ENCODE peak calls at places on chromosome X, in nine cellular contexts. E, S, D, L, T, F, B, W and I are unnamed samples.

GRCh38 chrX:150255441-150256296 is 107.4 kb upstream of the MAMLD1 start:
- DNase-seq in E (no peak), S (no peak), D (no peak), L (no peak), T (no peak), F (no peak), B (no peak), W (no peak), I (no peak)

GRCh38 chrX:15761564-15762191 is 23.6 kb downstream of the CA5B start:
- DNase-seq in E (no peak), S (peak), D (no peak), L (peak), T (no peak), F (peak), B (peak), W (no peak), I (peak)

GRCh38 chrX:150581093-150581775 is 12.8 kb downstream of the MTM1 start:
- DNase-seq in E (no peak), S (peak), D (no peak), L (no peak), T (no peak), F (peak), B (no peak), W (no peak), I (peak)

GRCh38 chrX:43655151-43655676 is 885 bp upstream of the MAOA start:
- DNase-seq in E (peak), S (peak), D (no peak), L (peak), T (peak), F (peak), B (no peak), W (peak), I (peak)

GRCh38 chrX:103215768-103216085 is 819 bp downstream of the BEX4 start:
- DNase-seq in E (no peak), S (no peak), D (no peak), L (peak), T (no peak), F (no peak), B (no peak), W (no peak), I (no peak)

GRCh38 chrX:4379071-4379470 is 665.6 kb upstream of the PRKX start:
- DNase-seq in E (no peak), S (no peak), D (no peak), L (no peak), T (no peak), F (no peak), B (no peak), W (peak), I (no peak)

GRCh38 chrX:153708415-153708814 is 15.8 kb downstream of the BCAP31 start:
- DNase-seq in E (peak), S (peak), D (no peak), L (peak), T (no peak), F (peak), B (peak), W (peak), I (peak)

GRCh38 chrX:38215141-38215540 is 5.5 kb downstream of the SRPX start:
- DNase-seq in E (no peak), S (peak), D (no peak), L (no peak), T (no peak), F (peak), B (no peak), W (no peak), I (peak)

GRCh38 chrX:154775611-154776349 is 13.1 kb downstream of the DKC1 start:
- DNase-seq in E (no peak), S (peak), D (no peak), L (peak), T (no peak), F (no peak), B (peak), W (no peak), I (peak)

GRCh38 chrX:70247252-70247651 is 12.8 kb downstream of the P2RY4 start:
- DNase-seq in E (no peak), S (no peak), D (no peak), L (no peak), T (no peak), F (no peak), B (no peak), W (no peak), I (no peak)

GRCh38 chrX:95318882-95319281 is 1365.8 kb upstream of the DIAPH2 start:
- DNase-seq in E (no peak), S (peak), D (no peak), L (no peak), T (no peak), F (peak), B (peak), W (no peak), I (no peak)

GRCh38 chrX:38806054-38806389 is 4.8 kb downstream of the MID1IP1 start:
- DNase-seq in E (no peak), S (no peak), D (no peak), L (no peak), T (no peak), F (no peak), B (peak), W (no peak), I (no peak)

GRCh38 chrX:17397074-17397473 is 22.1 kb downstream of the NHS start:
- DNase-seq in E (no peak), S (peak), D (no peak), L (no peak), T (no peak), F (no peak), B (no peak), W (no peak), I (peak)

GRCh38 chrX:71195959-71196727 is 26.9 kb upstream of the GJB1 start:
- DNase-seq in E (no peak), S (no peak), D (no peak), L (no peak), T (no peak), F (no peak), B (peak), W (no peak), I (no peak)

GRCh38 chrX:139724626-139725025 is 16.7 kb upstream of the MCF2 start:
- DNase-seq in E (no peak), S (no peak), D (no peak), L (no peak), T (no peak), F (no peak), B (no peak), W (no peak), I (no peak)

GRCh38 chrX:101362116-101362515 is 13.6 kb upstream of the TIMM8A start:
- DNase-seq in E (no peak), S (no peak), D (no peak), L (no peak), T (no peak), F (no peak), B (no peak), W (no peak), I (no peak)

GRCh38 chrX:119899125-119899524 is 3.4 kb downstream of the AKAP14 start:
- DNase-seq in E (no peak), S (no peak), D (no peak), L (no peak), T (no peak), F (no peak), B (no peak), W (no peak), I (no peak)

GRCh38 chrX:9379697-9380551 is 84.9 kb upstream of the TBL1X start:
- DNase-seq in E (no peak), S (peak), D (no peak), L (no peak), T (no peak), F (peak), B (no peak), W (no peak), I (peak)

GRCh38 chrX:19392078-19392477 is 48.4 kb downstream of the PDHA1 start:
- DNase-seq in E (no peak), S (no peak), D (no peak), L (no peak), T (no peak), F (no peak), B (no peak), W (no peak), I (no peak)

GRCh38 chrX:40040686-40041461 is 56.9 kb downstream of the BCOR start:
- DNase-seq in E (no peak), S (no peak), D (no peak), L (no peak), T (no peak), F (no peak), B (no peak), W (no peak), I (peak)

GRCh38 chrX:48958635-48959094 is 1.3 kb upstream of the OTUD5 start:
- DNase-seq in E (peak), S (peak), D (no peak), L (peak), T (no peak), F (peak), B (no peak), W (no peak), I (peak)

GRCh38 chrX:153477039-153477438 is 6.7 kb upstream of the HAUS7 start:
- DNase-seq in E (no peak), S (peak), D (no peak), L (no peak), T (no peak), F (peak), B (no peak), W (no peak), I (peak)

GRCh38 chrX:107601759-107602158 is 26.6 kb upstream of the PRPS1 start:
- DNase-seq in E (no peak), S (no peak), D (no peak), L (no peak), T (no peak), F (no peak), B (no peak), W (no peak), I (no peak)

GRCh38 chrX:140467211-140467610 is 37.7 kb downstream of the SOX3 start:
- DNase-seq in E (no peak), S (no peak), D (no peak), L (no peak), T (no peak), F (no peak), B (no peak), W (no peak), I (no peak)

GRCh38 chrX:124506031-124506430 is 159.7 kb downstream of the SH2D1A start:
- DNase-seq in E (no peak), S (no peak), D (no peak), L (no peak), T (no peak), F (no peak), B (no peak), W (no peak), I (no peak)

GRCh38 chrX:154313147-154313546 is 17.6 kb downstream of the TKTL1 start:
- DNase-seq in E (no peak), S (no peak), D (no peak), L (no peak), T (no peak), F (no peak), B (peak), W (no peak), I (no peak)

GRCh38 chrX:17977696-17978095 is 116.6 kb upstream of the RAI2 start:
- DNase-seq in E (no peak), S (no peak), D (no peak), L (no peak), T (no peak), F (no peak), B (no peak), W (no peak), I (no peak)

GRCh38 chrX:38968344-38968743 is 167.1 kb downstream of the MID1IP1 start:
- DNase-seq in E (no peak), S (peak), D (no peak), L (no peak), T (no peak), F (peak), B (no peak), W (no peak), I (peak)

GRCh38 chrX:121356139-121356849 is 308.9 kb downstream of the GLUD2 start:
- DNase-seq in E (no peak), S (no peak), D (no peak), L (no peak), T (no peak), F (no peak), B (no peak), W (no peak), I (no peak)

GRCh38 chrX:9164086-9164485 is 130.2 kb upstream of the FAM9B start:
- DNase-seq in E (no peak), S (peak), D (no peak), L (no peak), T (no peak), F (no peak), B (no peak), W (no peak), I (no peak)

GRCh38 chrX:48901069-48901468 is 3.3 kb downstream of the PQBP1 start:
- DNase-seq in E (no peak), S (no peak), D (no peak), L (no peak), T (no peak), F (no peak), B (no peak), W (no peak), I (no peak)

GRCh38 chrX:108036298-108036973 is 8.4 kb upstream of the VSIG1 start:
- DNase-seq in E (no peak), S (peak), D (no peak), L (no peak), T (no peak), F (no peak), B (no peak), W (peak), I (peak)

GRCh38 chrX:119505945-119506344 is 37.7 kb downstream of the SLC25A5 start:
- DNase-seq in E (no peak), S (no peak), D (no peak), L (no peak), T (no peak), F (no peak), B (no peak), W (peak), I (no peak)

GRCh38 chrX:8921615-8922014 is 112.3 kb downstream of the FAM9B start:
- DNase-seq in E (no peak), S (no peak), D (no peak), L (no peak), T (no peak), F (no peak), B (no peak), W (no peak), I (no peak)

GRCh38 chrX:26822448-26822847 is 606.5 kb downstream of the MAGEB5 start:
- DNase-seq in E (no peak), S (no peak), D (no peak), L (no peak), T (no peak), F (no peak), B (no peak), W (no peak), I (no peak)

GRCh38 chrX:16931371-16931770 is 15.1 kb upstream of the REPS2 start:
- DNase-seq in E (no peak), S (no peak), D (no peak), L (no peak), T (no peak), F (no peak), B (no peak), W (no peak), I (no peak)